ENCODE peak calls at places on chromosomes 6 and 20, in six cellular contexts. Y is GM23248, T is OCI-LY7, A is cardiac muscle cell, Q is tibial nerve, X is body of pancreas. C is an unnamed sample.

GRCh38 chr20:24667689-24668383 is 198.4 kb downstream of the SYNDIG1 start:
- DNase-seq in Q (no peak), X (no peak), A (no peak), T (no peak), Y (no peak), C (no peak)

GRCh38 chr6:110561708-110562107 is 85.3 kb upstream of the SLC22A16 start:
- DNase-seq in Y (no peak), T (no peak), A (no peak), Q (no peak), X (no peak), C (no peak)

GRCh38 chr6:100343678-100344077 is 121.0 kb downstream of the SIM1 start:
- DNase-seq in Q (no peak), X (no peak), Y (peak), T (no peak), A (no peak), C (no peak)

GRCh38 chr20:5122861-5123260 is 3.1 kb upstream of the PCNA start:
- DNase-seq in X (no peak), A (no peak), Q (no peak), Y (no peak), T (no peak), C (no peak)

GRCh38 chr6:152167639-152168603 is 360.4 kb downstream of the ESR1 start:
- DNase-seq in X (no peak), Y (peak), Q (no peak), A (peak), T (no peak), C (no peak)

GRCh38 chr20:51902933-51903332 is 100.6 kb upstream of the SALL4 start:
- DNase-seq in T (no peak), Y (no peak), X (no peak), A (no peak), Q (no peak), C (no peak)

GRCh38 chr20:1383621-1384404 is 9.0 kb downstream of the FKBP1A start:
- DNase-seq in A (no peak), Q (no peak), Y (no peak), X (no peak), T (no peak), C (no peak)

GRCh38 chr20:32018269-32019155 is 8.3 kb downstream of the CCM2L start:
- DNase-seq in Q (peak), X (peak), A (peak), T (peak), Y (peak), C (no peak)

GRCh38 chr6:34154668-34155447 is 9.0 kb upstream of the GRM4 start:
- DNase-seq in Q (peak), A (peak), Y (peak), T (peak), X (peak), C (peak)

GRCh38 chr6:163459007-163459406 is 44.5 kb downstream of the QKI start:
- DNase-seq in Y (no peak), X (no peak), A (no peak), Q (no peak), T (no peak), C (no peak)

GRCh38 chr6:37020426-37021211 is 15.2 kb downstream of the FGD2 start:
- DNase-seq in X (peak), A (no peak), T (no peak), Q (no peak), Y (no peak), C (no peak)

GRCh38 chr20:50360921-50361320 is 149.3 kb upstream of the PTPN1 start:
- DNase-seq in Y (no peak), A (no peak), X (no peak), T (no peak), Q (no peak), C (no peak)

GRCh38 chr6:76876922-76877553 is 586.3 kb downstream of the HTR1B start:
- DNase-seq in A (peak), X (peak), Q (no peak), T (no peak), Y (peak), C (no peak)

GRCh38 chr6:110307368-110307767 is 50.8 kb downstream of the METTL24 start:
- DNase-seq in X (no peak), T (peak), Y (no peak), Q (no peak), A (no peak), C (no peak)

GRCh38 chr6:117317261-117317660 is 51.9 kb downstream of the VGLL2 start:
- DNase-seq in Q (no peak), T (peak), X (no peak), A (peak), Y (peak), C (no peak)

GRCh38 chr6:169988769-169989550 is 237.5 kb downstream of the ERMARD start:
- DNase-seq in Y (no peak), X (no peak), T (no peak), Q (no peak), A (no peak), C (no peak)

GRCh38 chr20:2654831-2655230 is 2.4 kb downstream of the NOP56 start:
- DNase-seq in Q (no peak), Y (no peak), T (no peak), A (no peak), X (no peak), C (no peak)

GRCh38 chr6:123529843-123530242 is 106.9 kb downstream of the TRDN start:
- DNase-seq in A (peak), Y (no peak), T (no peak), Q (no peak), X (no peak), C (no peak)

GRCh38 chr20:32707691-32708581 is 34.2 kb upstream of the C20orf203 start:
- DNase-seq in Y (peak), T (no peak), A (no peak), X (no peak), Q (no peak), C (no peak)

GRCh38 chr6:66496659-66497058 is 789.6 kb upstream of the EYS start:
- DNase-seq in Q (no peak), X (no peak), T (peak), Y (no peak), A (peak), C (no peak)

GRCh38 chr20:34703573-34704176 is 469 bp upstream of the TP53INP2 start:
- DNase-seq in Q (peak), Y (peak), A (peak), X (peak), T (peak), C (no peak)
- H3K27ac ChIP-seq in Q (peak), Y (peak), A (peak), X (peak), T (no peak), C (peak)

DNA sequence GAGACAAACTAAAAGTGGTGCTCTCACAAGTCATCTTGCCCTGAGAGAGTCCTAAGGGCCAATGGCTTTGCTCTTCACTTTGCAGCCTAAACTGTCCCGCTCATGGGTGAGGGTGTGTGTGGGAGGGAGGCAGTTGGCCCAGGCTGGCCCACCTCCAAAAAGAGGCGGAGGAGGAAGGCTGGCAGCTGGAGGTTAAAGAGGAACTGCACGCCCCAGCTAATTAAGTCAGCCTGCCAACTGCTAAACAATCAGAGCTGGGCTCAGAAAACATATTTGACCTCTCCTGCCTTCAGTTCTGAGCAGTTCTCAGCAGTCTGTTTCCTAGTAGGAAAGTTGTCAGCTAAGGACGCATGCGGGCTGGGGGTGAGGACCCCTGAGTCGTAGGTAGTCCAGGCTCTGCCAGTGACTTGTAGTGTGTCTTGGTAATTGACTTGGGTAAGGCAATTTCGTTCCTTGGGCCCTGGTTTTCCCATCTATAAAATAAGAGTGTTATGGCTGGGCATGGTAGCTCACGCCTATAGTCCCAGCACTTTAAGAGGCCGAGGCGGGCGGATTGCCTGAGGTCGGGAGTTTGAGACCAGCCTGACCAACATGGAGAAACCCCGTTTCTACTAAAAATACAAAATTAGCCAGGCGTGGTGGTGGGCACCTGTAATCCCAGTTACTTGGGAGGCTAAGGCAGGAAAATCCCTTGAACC is 17.0 kb downstream of the GSS start:
- DNase-seq in Q (peak), T (no peak), X (peak), Y (no peak), A (no peak), C (no peak)
- H3K27ac ChIP-seq in Q (peak), T (no peak), X (no peak), Y (no peak), A (no peak), C (no peak)

DNA sequence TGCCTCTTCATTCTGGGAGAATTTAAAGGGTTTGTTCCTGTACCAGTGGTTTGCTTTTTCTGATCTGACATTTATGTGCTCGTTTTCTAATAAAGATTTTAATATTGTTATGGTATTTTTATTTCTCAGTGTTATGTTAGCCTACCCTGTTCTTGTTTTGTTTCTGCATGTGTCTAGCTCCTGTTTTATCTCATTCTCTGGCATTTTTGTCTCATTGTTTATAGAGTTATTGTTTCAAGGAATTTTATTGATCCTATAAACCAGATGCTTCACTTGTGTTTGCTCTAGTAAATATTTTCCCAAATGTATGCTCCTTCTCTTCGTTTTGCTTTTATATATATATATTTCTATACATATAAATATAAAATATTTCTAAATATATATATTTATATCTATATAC is 152.8 kb downstream of the PLCB1 start:
- DNase-seq in Y (no peak), Q (no peak), T (no peak), X (no peak), A (no peak), C (no peak)
- H3K27ac ChIP-seq in Y (no peak), Q (no peak), T (no peak), X (no peak), A (no peak), C (no peak)

GRCh38 chr20:62539646-62540045 is 63.9 kb upstream of the GATA5 start:
- DNase-seq in X (no peak), Y (no peak), T (no peak), Q (no peak), A (no peak), C (no peak)
- H3K27ac ChIP-seq in X (no peak), Y (no peak), T (no peak), Q (no peak), A (no peak), C (no peak)

DNA sequence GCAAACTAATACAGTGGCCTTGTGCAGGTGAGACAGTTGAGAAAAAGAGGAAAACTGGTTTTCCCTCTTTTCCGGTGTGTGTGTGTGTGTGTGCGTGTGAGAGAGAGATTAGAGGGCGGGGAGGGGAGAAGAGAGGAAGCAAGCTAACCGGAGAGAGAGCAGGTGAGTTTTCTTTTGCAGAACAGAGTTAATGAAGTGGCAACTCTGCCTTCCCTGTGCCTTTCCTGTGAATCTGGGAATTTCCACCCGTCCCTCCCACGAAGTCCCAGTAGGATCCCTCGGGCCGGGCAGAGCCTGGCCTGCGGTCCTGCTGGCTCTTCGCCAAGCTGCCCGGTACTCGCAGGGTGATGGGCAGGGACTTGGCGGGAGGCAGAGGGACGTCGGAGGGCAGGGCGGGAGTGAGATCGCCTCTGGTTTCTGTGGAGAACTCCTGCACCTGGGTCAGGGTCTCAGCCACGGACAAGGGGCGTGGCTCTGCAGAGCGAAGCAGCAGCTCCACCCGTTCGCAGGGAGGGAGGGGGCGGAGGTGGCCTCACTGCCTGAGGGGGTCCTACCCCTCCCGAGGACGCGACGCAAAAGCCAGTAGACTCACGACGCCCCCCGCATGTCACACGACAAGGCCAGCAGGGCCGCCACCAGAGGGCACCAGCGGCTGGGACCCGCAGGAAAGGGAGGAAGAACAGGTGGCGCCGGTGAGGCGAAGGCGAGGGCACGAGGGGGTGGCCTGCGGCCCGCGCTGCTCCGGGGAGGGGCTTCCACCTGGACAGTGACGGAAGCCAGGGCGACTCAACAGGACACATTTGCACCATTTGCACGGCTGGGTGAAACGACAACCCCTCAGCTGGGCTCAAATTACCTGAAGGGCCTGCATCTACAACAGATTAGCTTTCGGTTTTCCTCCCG is 51.2 kb upstream of the RNF182 start:
- DNase-seq in T (peak), Q (peak), A (peak), Y (peak), X (peak), C (no peak)
- H3K27ac ChIP-seq in T (no peak), Q (no peak), A (no peak), Y (no peak), X (peak), C (no peak)

GRCh38 chr20:58017970-58018530 is 210.4 kb downstream of the ANKRD60 start:
- DNase-seq in T (no peak), Y (no peak), X (no peak), Q (no peak), A (no peak), C (no peak)
- H3K27ac ChIP-seq in T (no peak), Y (peak), X (peak), Q (peak), A (no peak), C (peak)

DNA sequence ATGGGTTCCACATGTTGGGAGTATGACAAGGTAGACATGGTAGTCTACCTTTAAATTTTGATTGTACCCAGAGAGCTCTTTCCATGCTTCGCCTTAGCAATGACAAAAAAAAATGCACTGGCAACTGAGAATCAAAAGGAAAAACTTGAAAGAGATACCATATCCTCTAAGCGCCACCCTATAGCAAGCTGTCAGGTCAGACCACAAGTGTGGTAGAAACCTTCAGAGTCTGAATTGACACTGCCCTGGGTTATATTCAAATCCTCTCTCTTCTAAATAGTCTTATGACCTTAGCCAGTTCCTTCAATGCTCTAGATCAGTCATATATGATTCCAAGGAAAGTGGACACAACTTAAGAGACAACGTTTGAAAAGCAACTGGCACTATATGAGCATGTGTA is 45.6 kb upstream of the SMLR1 start:
- DNase-seq in Y (no peak), Q (no peak), X (no peak), A (no peak), T (no peak), C (no peak)
- H3K27ac ChIP-seq in Y (no peak), Q (no peak), X (no peak), A (no peak), T (no peak), C (no peak)

GRCh38 chr6:125746731-125747588 is 2.5 kb upstream of the HEY2 start:
- DNase-seq in A (peak), T (peak), Y (peak), Q (peak), X (peak), C (peak)
- H3K27ac ChIP-seq in A (peak), T (no peak), Y (no peak), Q (peak), X (peak), C (peak)